ENCODE peak calls at places on chromosome 18, in five cellular contexts. Y, R, I, L and H are unnamed samples.

GRCh38 chr18:73848656-73849055 is 299.0 kb downstream of the FBXO15 start:
- DNase-seq in Y (no peak), R (no peak), I (no peak), L (peak), H (no peak)

GRCh38 chr18:48036191-48036590 is 105.7 kb upstream of the SMAD2 start:
- DNase-seq in Y (no peak), R (peak), I (peak), L (no peak), H (no peak)

GRCh38 chr18:7870855-7871254 is 303.7 kb downstream of the PTPRM start:
- DNase-seq in Y (no peak), R (no peak), I (no peak), L (no peak), H (no peak)

GRCh38 chr18:75407468-75408437 is 19.8 kb downstream of the SMIM21 start:
- DNase-seq in Y (no peak), R (no peak), I (no peak), L (peak), H (no peak)

GRCh38 chr18:754666-755065 is 42.2 kb upstream of the ENOSF1 start:
- DNase-seq in Y (no peak), R (no peak), I (no peak), L (no peak), H (no peak)

GRCh38 chr18:56795381-56795780 is 144.2 kb downstream of the WDR7 start:
- DNase-seq in Y (no peak), R (no peak), I (no peak), L (no peak), H (no peak)

GRCh38 chr18:1177232-1177631 is 272.6 kb downstream of the ADCYAP1 start:
- DNase-seq in Y (no peak), R (no peak), I (no peak), L (no peak), H (no peak)

GRCh38 chr18:59249186-59249774 is 24.0 kb downstream of the RAX start:
- DNase-seq in Y (no peak), R (no peak), I (no peak), L (peak), H (peak)

GRCh38 chr18:64097497-64097896 is 51.4 kb downstream of the LINC00305 start:
- DNase-seq in Y (no peak), R (no peak), I (no peak), L (no peak), H (no peak)

GRCh38 chr18:57660961-57661360 is 39.3 kb upstream of the NARS1 start:
- DNase-seq in Y (no peak), R (no peak), I (no peak), L (peak), H (no peak)

GRCh38 chr18:31176531-31176930 is 13.9 kb upstream of the DSC1 start:
- DNase-seq in Y (no peak), R (no peak), I (no peak), L (no peak), H (no peak)

GRCh38 chr18:51168031-51168742 is 29.3 kb downstream of the MEX3C start:
- DNase-seq in Y (no peak), R (no peak), I (no peak), L (no peak), H (no peak)

GRCh38 chr18:48613589-48613988 is 74.8 kb downstream of the CTIF start:
- DNase-seq in Y (no peak), R (peak), I (peak), L (no peak), H (no peak)

GRCh38 chr18:42414756-42415454 is 459.9 kb downstream of the PIK3C3 start:
- DNase-seq in Y (no peak), R (no peak), I (no peak), L (no peak), H (no peak)

GRCh38 chr18:78727877-78728276 is 251.7 kb upstream of the SALL3 start:
- DNase-seq in Y (no peak), R (peak), I (no peak), L (no peak), H (no peak)

GRCh38 chr18:79321625-79322024 is 74.1 kb upstream of the NFATC1 start:
- DNase-seq in Y (no peak), R (no peak), I (no peak), L (no peak), H (no peak)

GRCh38 chr18:37712776-37713175 is 147.2 kb upstream of the CELF4 start:
- DNase-seq in Y (no peak), R (no peak), I (no peak), L (no peak), H (no peak)

GRCh38 chr18:58431215-58431614 is 197.7 kb downstream of the ALPK2 start:
- DNase-seq in Y (no peak), R (no peak), I (no peak), L (no peak), H (no peak)

GRCh38 chr18:54031243-54031642 is 193.2 kb downstream of the MBD2 start:
- DNase-seq in Y (no peak), R (no peak), I (no peak), L (no peak), H (no peak)

GRCh38 chr18:50695431-50696176 is 124.2 kb downstream of the MRO start:
- DNase-seq in Y (no peak), R (peak), I (no peak), L (no peak), H (no peak)

GRCh38 chr18:8982416-8983183 is 119.9 kb upstream of the NDUFV2 start:
- DNase-seq in Y (no peak), R (no peak), I (no peak), L (peak), H (peak)

GRCh38 chr18:33916200-33916599 is 308.5 kb downstream of the NOL4 start:
- DNase-seq in Y (no peak), R (no peak), I (no peak), L (no peak), H (peak)

GRCh38 chr18:4106407-4107033 is 348.6 kb downstream of the DLGAP1 start:
- DNase-seq in Y (no peak), R (peak), I (no peak), L (peak), H (peak)

GRCh38 chr18:76937597-76937996 is 115.2 kb downstream of the ZNF236 start:
- DNase-seq in Y (no peak), R (no peak), I (no peak), L (no peak), H (no peak)

GRCh38 chr18:48072428-48073204 is 142.2 kb upstream of the SMAD2 start:
- DNase-seq in Y (peak), R (no peak), I (no peak), L (no peak), H (no peak)

GRCh38 chr18:36460854-36461253 is 163.3 kb downstream of the FHOD3 start:
- DNase-seq in Y (no peak), R (no peak), I (peak), L (no peak), H (no peak)

GRCh38 chr18:77013777-77014525 is 118.6 kb downstream of the MBP start:
- DNase-seq in Y (no peak), R (peak), I (peak), L (no peak), H (no peak)

GRCh38 chr18:44495151-44495550 is 185.5 kb upstream of the SETBP1 start:
- DNase-seq in Y (no peak), R (no peak), I (no peak), L (no peak), H (no peak)
- TF ChIP-seq CTCF in Y (no peak), R (no peak), I (no peak), L (no peak), H (no peak)

GRCh38 chr18:11488175-11488574 is 121.2 kb upstream of the SLC35G4 start:
- DNase-seq in Y (no peak), R (no peak), I (no peak), L (no peak), H (no peak)
- TF ChIP-seq CTCF in Y (no peak), R (no peak), I (no peak), L (no peak), H (no peak)

DNA sequence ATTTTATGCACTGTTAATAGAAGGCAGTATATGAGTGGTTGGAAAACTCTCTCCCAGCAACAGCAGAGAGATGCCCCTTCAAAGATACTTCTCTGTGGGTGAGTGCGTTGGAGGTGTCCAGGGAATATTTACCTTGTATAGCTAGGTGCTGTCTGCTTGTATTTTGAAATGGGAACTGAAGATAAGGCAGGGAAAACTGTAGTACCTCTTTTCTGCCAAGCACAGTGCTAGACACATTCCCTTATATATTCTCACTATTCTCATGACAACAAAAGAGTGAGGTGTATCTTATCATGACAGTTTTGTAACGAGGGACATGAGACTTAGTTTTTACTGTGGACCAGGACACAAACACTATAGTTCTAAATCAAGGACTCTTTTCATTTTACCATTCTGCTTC is 2.1 kb downstream of the TTC39C start:
- DNase-seq in Y (no peak), R (no peak), I (no peak), L (no peak), H (no peak)
- TF ChIP-seq CTCF in Y (peak), R (no peak), I (peak), L (peak), H (peak)

DNA sequence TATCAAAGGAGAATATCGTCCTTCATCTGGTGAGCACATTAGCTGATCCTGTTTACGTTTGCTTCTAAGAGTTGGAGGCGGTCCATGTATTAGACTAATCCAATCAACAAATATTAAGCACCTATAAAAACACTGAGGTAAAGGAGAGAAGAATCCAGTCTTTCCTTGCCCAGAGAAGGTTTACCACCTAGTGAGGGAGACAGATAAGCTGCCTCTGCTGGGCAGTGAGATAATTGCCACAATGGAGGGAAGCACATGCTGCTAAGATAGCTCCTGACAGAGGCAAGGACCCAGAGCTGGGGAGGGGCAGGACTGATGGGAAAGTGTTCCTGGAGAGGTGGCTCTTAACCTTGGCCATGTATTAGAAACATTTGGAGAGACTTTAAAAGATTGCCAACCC is 36.7 kb upstream of the ST8SIA5 start:
- DNase-seq in Y (no peak), R (no peak), I (no peak), L (no peak), H (no peak)
- TF ChIP-seq CTCF in Y (no peak), R (no peak), I (no peak), L (peak), H (no peak)